ENCODE peak calls at places on chromosomes 3 and 15, in five cellular contexts. One of them, this sample, is unnamed.

GRCh38 chr3:196127308-196128040 is 45.6 kb upstream of the TFRC start:
- DNase-seq in mesendoderm: peak
- DNase-seq in fibroblast of lung: no peak
- DNase-seq in SK-N-SH: no peak
- DNase-seq in cardiac fibroblast: no peak
- DNase-seq in this sample: no peak

GRCh38 chr3:108100906-108101305 is 10.1 kb upstream of the CD47 start:
- DNase-seq in SK-N-SH: no peak
- DNase-seq in cardiac fibroblast: no peak
- DNase-seq in mesendoderm: no peak
- DNase-seq in fibroblast of lung: no peak
- DNase-seq in this sample: no peak

GRCh38 chr3:38773528-38773927 is 42.5 kb downstream of the SCN10A start:
- DNase-seq in mesendoderm: no peak
- DNase-seq in fibroblast of lung: no peak
- DNase-seq in cardiac fibroblast: no peak
- DNase-seq in SK-N-SH: no peak
- DNase-seq in this sample: no peak

GRCh38 chr15:75900577-75900976 is 3.1 kb upstream of the FBXO22 start:
- DNase-seq in fibroblast of lung: no peak
- DNase-seq in mesendoderm: no peak
- DNase-seq in SK-N-SH: no peak
- DNase-seq in cardiac fibroblast: no peak
- DNase-seq in this sample: no peak

GRCh38 chr15:64152507-64153387 is 1.2 kb downstream of the SNX22 start:
- DNase-seq in cardiac fibroblast: no peak
- DNase-seq in SK-N-SH: peak
- DNase-seq in mesendoderm: peak
- DNase-seq in fibroblast of lung: no peak
- DNase-seq in this sample: no peak

GRCh38 chr3:128329491-128330300 is 137.0 kb downstream of the DNAJB8 start:
- DNase-seq in mesendoderm: no peak
- DNase-seq in SK-N-SH: peak
- DNase-seq in cardiac fibroblast: no peak
- DNase-seq in fibroblast of lung: no peak
- DNase-seq in this sample: no peak

GRCh38 chr3:144079634-144080033 is 108.0 kb downstream of the DIPK2A start:
- DNase-seq in cardiac fibroblast: no peak
- DNase-seq in SK-N-SH: no peak
- DNase-seq in fibroblast of lung: no peak
- DNase-seq in mesendoderm: no peak
- DNase-seq in this sample: no peak

GRCh38 chr3:167866321-167866720 is 130.8 kb downstream of the SERPINI1 start:
- DNase-seq in fibroblast of lung: no peak
- DNase-seq in SK-N-SH: no peak
- DNase-seq in mesendoderm: no peak
- DNase-seq in cardiac fibroblast: peak
- DNase-seq in this sample: no peak

GRCh38 chr3:72095521-72095920 is 310.6 kb upstream of the PROK2 start:
- DNase-seq in SK-N-SH: peak
- DNase-seq in mesendoderm: no peak
- DNase-seq in fibroblast of lung: no peak
- DNase-seq in cardiac fibroblast: peak
- DNase-seq in this sample: no peak

GRCh38 chr3:24336101-24336500 is 158.5 kb downstream of the THRB start:
- DNase-seq in mesendoderm: no peak
- DNase-seq in cardiac fibroblast: no peak
- DNase-seq in fibroblast of lung: no peak
- DNase-seq in SK-N-SH: no peak
- DNase-seq in this sample: no peak

GRCh38 chr3:43865887-43866528 is 175.3 kb downstream of the ABHD5 start:
- DNase-seq in mesendoderm: no peak
- DNase-seq in fibroblast of lung: no peak
- DNase-seq in SK-N-SH: no peak
- DNase-seq in cardiac fibroblast: no peak
- DNase-seq in this sample: no peak

GRCh38 chr15:71231678-71232224 is 116.5 kb downstream of the THSD4 start:
- DNase-seq in SK-N-SH: no peak
- DNase-seq in mesendoderm: no peak
- DNase-seq in cardiac fibroblast: no peak
- DNase-seq in fibroblast of lung: no peak
- DNase-seq in this sample: no peak

GRCh38 chr15:89376441-89376840 is 41.8 kb upstream of the POLG start:
- DNase-seq in fibroblast of lung: no peak
- DNase-seq in SK-N-SH: no peak
- DNase-seq in cardiac fibroblast: no peak
- DNase-seq in mesendoderm: no peak
- DNase-seq in this sample: no peak

GRCh38 chr3:42179110-42179725 is 86.8 kb downstream of the CCK start:
- DNase-seq in mesendoderm: peak
- DNase-seq in fibroblast of lung: peak
- DNase-seq in SK-N-SH: no peak
- DNase-seq in cardiac fibroblast: peak
- DNase-seq in this sample: peak

GRCh38 chr3:136728434-136728833 is 23.7 kb downstream of the STAG1 start:
- DNase-seq in cardiac fibroblast: no peak
- DNase-seq in fibroblast of lung: peak
- DNase-seq in SK-N-SH: no peak
- DNase-seq in mesendoderm: no peak
- DNase-seq in this sample: no peak

GRCh38 chr3:133926736-133927542 is 31.3 kb upstream of the RAB6B start:
- DNase-seq in cardiac fibroblast: no peak
- DNase-seq in SK-N-SH: peak
- DNase-seq in fibroblast of lung: no peak
- DNase-seq in mesendoderm: peak
- DNase-seq in this sample: no peak

GRCh38 chr3:99855900-99856299 is 38.2 kb downstream of the CMSS1 start:
- DNase-seq in fibroblast of lung: no peak
- DNase-seq in cardiac fibroblast: no peak
- DNase-seq in mesendoderm: no peak
- DNase-seq in SK-N-SH: no peak
- DNase-seq in this sample: no peak

GRCh38 chr3:195177432-195178123 is 93.4 kb downstream of the XXYLT1 start:
- DNase-seq in SK-N-SH: no peak
- DNase-seq in fibroblast of lung: no peak
- DNase-seq in mesendoderm: no peak
- DNase-seq in cardiac fibroblast: no peak
- DNase-seq in this sample: no peak

GRCh38 chr3:25412269-25412668 is 15.8 kb upstream of the RARB start:
- DNase-seq in fibroblast of lung: peak
- DNase-seq in mesendoderm: no peak
- DNase-seq in SK-N-SH: no peak
- DNase-seq in cardiac fibroblast: peak
- DNase-seq in this sample: no peak

GRCh38 chr15:69562564-69562963 is 109.9 kb downstream of the RPLP1 start:
- DNase-seq in fibroblast of lung: no peak
- DNase-seq in mesendoderm: no peak
- DNase-seq in SK-N-SH: no peak
- DNase-seq in cardiac fibroblast: no peak
- DNase-seq in this sample: no peak

GRCh38 chr3:12681586-12682371 is 17.9 kb upstream of the RAF1 start:
- DNase-seq in cardiac fibroblast: peak
- DNase-seq in SK-N-SH: no peak
- DNase-seq in mesendoderm: no peak
- DNase-seq in fibroblast of lung: peak
- DNase-seq in this sample: peak

GRCh38 chr15:56367156-56367555 is 1.9 kb downstream of the TEX9 start:
- DNase-seq in fibroblast of lung: no peak
- DNase-seq in SK-N-SH: no peak
- DNase-seq in mesendoderm: no peak
- DNase-seq in cardiac fibroblast: no peak
- DNase-seq in this sample: no peak
- H3K4me3 ChIP-seq in fibroblast of lung: no peak
- H3K4me3 ChIP-seq in SK-N-SH: no peak
- H3K4me3 ChIP-seq in mesendoderm: no peak
- H3K4me3 ChIP-seq in cardiac fibroblast: no peak
- H3K4me3 ChIP-seq in this sample: no peak

GRCh38 chr3:56860351-56860750 is 58.6 kb upstream of the ARHGEF3 start:
- DNase-seq in mesendoderm: no peak
- DNase-seq in cardiac fibroblast: no peak
- DNase-seq in SK-N-SH: no peak
- DNase-seq in fibroblast of lung: no peak
- DNase-seq in this sample: no peak

GRCh38 chr3:56864090-56864489 is 62.3 kb upstream of the ARHGEF3 start:
- DNase-seq in cardiac fibroblast: no peak
- DNase-seq in SK-N-SH: no peak
- DNase-seq in fibroblast of lung: no peak
- DNase-seq in mesendoderm: no peak
- DNase-seq in this sample: no peak

GRCh38 chr3:56860948-56861347 is 59.2 kb upstream of the ARHGEF3 start:
- DNase-seq in fibroblast of lung: no peak
- DNase-seq in mesendoderm: peak
- DNase-seq in SK-N-SH: no peak
- DNase-seq in cardiac fibroblast: no peak
- DNase-seq in this sample: no peak

GRCh38 chr3:56862352-56863062 is 60.8 kb upstream of the ARHGEF3 start:
- DNase-seq in fibroblast of lung: peak
- DNase-seq in SK-N-SH: no peak
- DNase-seq in cardiac fibroblast: peak
- DNase-seq in mesendoderm: no peak
- DNase-seq in this sample: peak

DNA sequence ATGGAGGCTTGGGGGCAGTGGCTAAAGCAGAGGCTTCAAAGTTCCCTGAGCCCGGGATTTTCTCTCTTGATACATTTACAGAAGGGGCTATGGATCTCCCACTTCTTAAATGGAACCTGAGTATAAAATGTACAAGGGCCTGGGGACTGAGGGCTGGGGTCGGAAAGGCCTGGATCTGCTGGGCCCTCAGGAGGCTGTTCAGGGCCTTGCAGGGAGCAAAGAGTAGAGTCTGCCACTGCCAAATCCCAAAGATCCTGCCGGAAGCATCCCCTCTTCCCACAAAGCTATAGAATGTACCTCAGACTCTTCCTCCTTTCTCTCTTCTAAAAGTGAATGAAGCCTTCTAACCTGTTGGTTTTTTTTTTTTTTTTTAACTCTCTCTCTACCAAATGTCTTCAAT is 59.8 kb upstream of the ARHGEF3 start:
- DNase-seq in mesendoderm: no peak
- DNase-seq in cardiac fibroblast: no peak
- DNase-seq in SK-N-SH: no peak
- DNase-seq in fibroblast of lung: no peak
- DNase-seq in this sample: no peak
- H3K4me3 ChIP-seq in mesendoderm: no peak
- H3K4me3 ChIP-seq in cardiac fibroblast: no peak
- H3K4me3 ChIP-seq in SK-N-SH: no peak
- H3K4me3 ChIP-seq in fibroblast of lung: no peak
- H3K4me3 ChIP-seq in this sample: no peak

DNA sequence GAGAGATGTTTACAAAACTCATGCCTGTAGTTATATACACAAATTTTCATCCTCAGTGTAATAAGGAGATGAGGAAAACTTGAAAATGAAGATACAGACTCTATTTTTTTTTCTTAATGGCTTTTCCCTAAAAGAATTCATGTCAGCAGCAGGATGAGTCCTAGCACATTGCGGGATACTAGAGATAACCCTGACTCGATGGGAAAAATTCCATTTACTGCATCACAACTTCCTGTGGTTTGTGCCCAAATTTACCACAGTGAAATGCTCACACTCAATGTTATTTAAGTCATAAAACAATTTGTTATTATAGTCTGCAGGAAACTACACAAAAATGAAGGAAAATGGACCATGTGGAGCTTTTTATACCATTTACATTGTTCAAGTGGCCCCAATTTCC is 581.9 kb upstream of the ZNF717 start:
- DNase-seq in mesendoderm: no peak
- DNase-seq in SK-N-SH: no peak
- DNase-seq in fibroblast of lung: peak
- DNase-seq in cardiac fibroblast: peak
- DNase-seq in this sample: peak
- H3K4me3 ChIP-seq in mesendoderm: no peak
- H3K4me3 ChIP-seq in SK-N-SH: no peak
- H3K4me3 ChIP-seq in fibroblast of lung: no peak
- H3K4me3 ChIP-seq in cardiac fibroblast: no peak
- H3K4me3 ChIP-seq in this sample: no peak

GRCh38 chr15:85313339-85313738 is 67.1 kb upstream of the AKAP13 start:
- DNase-seq in mesendoderm: no peak
- DNase-seq in cardiac fibroblast: no peak
- DNase-seq in SK-N-SH: no peak
- DNase-seq in fibroblast of lung: peak
- DNase-seq in this sample: no peak
- H3K4me3 ChIP-seq in mesendoderm: no peak
- H3K4me3 ChIP-seq in cardiac fibroblast: no peak
- H3K4me3 ChIP-seq in SK-N-SH: no peak
- H3K4me3 ChIP-seq in fibroblast of lung: no peak
- H3K4me3 ChIP-seq in this sample: no peak

GRCh38 chr3:105800320-105800719 is 68.5 kb downstream of the CBLB start:
- DNase-seq in mesendoderm: no peak
- DNase-seq in fibroblast of lung: no peak
- DNase-seq in SK-N-SH: no peak
- DNase-seq in cardiac fibroblast: peak
- DNase-seq in this sample: no peak
- H3K4me3 ChIP-seq in mesendoderm: no peak
- H3K4me3 ChIP-seq in fibroblast of lung: no peak
- H3K4me3 ChIP-seq in SK-N-SH: no peak
- H3K4me3 ChIP-seq in cardiac fibroblast: no peak
- H3K4me3 ChIP-seq in this sample: no peak

GRCh38 chr3:120502116-120502515 is 51.3 kb upstream of the FSTL1 start:
- DNase-seq in cardiac fibroblast: no peak
- DNase-seq in fibroblast of lung: no peak
- DNase-seq in mesendoderm: no peak
- DNase-seq in SK-N-SH: no peak
- DNase-seq in this sample: no peak

GRCh38 chr3:120506828-120507774 is 56.3 kb upstream of the FSTL1 start:
- DNase-seq in SK-N-SH: peak
- DNase-seq in mesendoderm: peak
- DNase-seq in fibroblast of lung: peak
- DNase-seq in cardiac fibroblast: peak
- DNase-seq in this sample: no peak

GRCh38 chr3:120503727-120504616 is 53.2 kb upstream of the FSTL1 start:
- DNase-seq in mesendoderm: no peak
- DNase-seq in fibroblast of lung: no peak
- DNase-seq in cardiac fibroblast: no peak
- DNase-seq in SK-N-SH: no peak
- DNase-seq in this sample: no peak

GRCh38 chr3:120506076-120506827 is 55.5 kb upstream of the FSTL1 start:
- DNase-seq in SK-N-SH: no peak
- DNase-seq in mesendoderm: no peak
- DNase-seq in fibroblast of lung: peak
- DNase-seq in cardiac fibroblast: peak
- DNase-seq in this sample: no peak
- H3K4me3 ChIP-seq in SK-N-SH: no peak
- H3K4me3 ChIP-seq in mesendoderm: no peak
- H3K4me3 ChIP-seq in fibroblast of lung: no peak
- H3K4me3 ChIP-seq in cardiac fibroblast: no peak
- H3K4me3 ChIP-seq in this sample: no peak

GRCh38 chr15:74428442-74428787 is 5.3 kb downstream of the SEMA7A start:
- DNase-seq in fibroblast of lung: no peak
- DNase-seq in mesendoderm: no peak
- DNase-seq in cardiac fibroblast: no peak
- DNase-seq in SK-N-SH: no peak
- DNase-seq in this sample: no peak
- H3K4me3 ChIP-seq in fibroblast of lung: no peak
- H3K4me3 ChIP-seq in mesendoderm: no peak
- H3K4me3 ChIP-seq in cardiac fibroblast: no peak
- H3K4me3 ChIP-seq in SK-N-SH: no peak
- H3K4me3 ChIP-seq in this sample: no peak